ENCODE peak calls at places on chromosomes 2 and 18, in four cellular contexts. U is right atrium auricular region; H is CD8-positive, alpha-beta T cell; G is ovary. O is an unnamed sample.

GRCh38 chr2:11050565-11050964 is 104.7 kb upstream of the SLC66A3 start:
- DNase-seq in U (no peak), H (no peak), G (no peak), O (no peak)

GRCh38 chr2:135742307-135742838 is 718 bp downstream of the UBXN4 start:
- DNase-seq in U (no peak), H (peak), G (no peak), O (no peak)

GRCh38 chr18:26780520-26781325 is 84.8 kb downstream of the AQP4 start:
- DNase-seq in U (no peak), H (no peak), G (no peak), O (no peak)

GRCh38 chr2:3534251-3534814 is 15.0 kb upstream of the ADI1 start:
- DNase-seq in U (no peak), H (no peak), G (no peak), O (no peak)

GRCh38 chr18:62737474-62737873 is 22.1 kb downstream of the PHLPP1 start:
- DNase-seq in U (no peak), H (no peak), G (no peak), O (no peak)

GRCh38 chr2:168245074-168245825 is 2.1 kb downstream of the STK39 start:
- DNase-seq in U (no peak), H (no peak), G (no peak), O (no peak)

GRCh38 chr2:239828192-239828972 is 196.8 kb downstream of the NDUFA10 start:
- DNase-seq in U (peak), H (no peak), G (peak), O (no peak)

GRCh38 chr2:225398372-225398771 is 1.1 kb upstream of the NYAP2 start:
- DNase-seq in U (no peak), H (no peak), G (no peak), O (no peak)

GRCh38 chr18:54023471-54023870 is 201.0 kb downstream of the MBD2 start:
- DNase-seq in U (no peak), H (no peak), G (no peak), O (no peak)

GRCh38 chr2:232292395-232293154 is 86.0 kb upstream of the ALPP start:
- DNase-seq in U (peak), H (no peak), G (no peak), O (peak)

GRCh38 chr2:216232721-216233120 is 123.6 kb downstream of the XRCC5 start:
- DNase-seq in U (no peak), H (no peak), G (no peak), O (no peak)

GRCh38 chr2:229071292-229071976 is 199.7 kb downstream of the PID1 start:
- DNase-seq in U (no peak), H (no peak), G (no peak), O (no peak)

GRCh38 chr2:199356412-199356811 is 101.3 kb downstream of the SATB2 start:
- DNase-seq in U (no peak), H (no peak), G (no peak), O (no peak)

GRCh38 chr18:44693030-44693784 is 12.5 kb downstream of the SETBP1 start:
- DNase-seq in U (no peak), H (no peak), G (no peak), O (no peak)

GRCh38 chr2:134846213-134846612 is 7.8 kb downstream of the ACMSD start:
- DNase-seq in U (no peak), H (no peak), G (no peak), O (no peak)

GRCh38 chr18:47898055-47898454 is 32.4 kb downstream of the SMAD2 start:
- DNase-seq in U (no peak), H (no peak), G (no peak), O (no peak)

GRCh38 chr2:111624401-111625156 is 259.4 kb downstream of the ANAPC1 start:
- DNase-seq in U (no peak), H (no peak), G (no peak), O (no peak)

GRCh38 chr18:3478262-3478978 is 28.4 kb downstream of the TGIF1 start:
- DNase-seq in U (no peak), H (no peak), G (no peak), O (no peak)

GRCh38 chr2:3536682-3537632 is 17.6 kb upstream of the ADI1 start:
- DNase-seq in U (peak), H (no peak), G (peak), O (no peak)

GRCh38 chr2:29097569-29097968 is 17.6 kb upstream of the CLIP4 start:
- DNase-seq in U (no peak), H (no peak), G (no peak), O (no peak)

GRCh38 chr2:239399404-239399999 is 1.3 kb downstream of the HDAC4 start:
- DNase-seq in U (no peak), H (no peak), G (peak), O (peak)

GRCh38 chr2:67839242-67839641 is 223.6 kb downstream of the C1D start:
- DNase-seq in U (no peak), H (no peak), G (no peak), O (no peak)

GRCh38 chr2:165361511-165361910 is 108.0 kb upstream of the CSRNP3 start:
- DNase-seq in U (no peak), H (no peak), G (no peak), O (no peak)

GRCh38 chr2:165357758-165358157 is 111.7 kb upstream of the CSRNP3 start:
- DNase-seq in U (no peak), H (no peak), G (no peak), O (no peak)
- H3K27ac ChIP-seq in U (no peak), H (no peak), G (no peak), O (no peak)

GRCh38 chr2:238302751-238303150 is 14.3 kb upstream of the PER2 start:
- DNase-seq in U (no peak), H (no peak), G (peak), O (no peak)

GRCh38 chr2:238306680-238306998 is 13.7 kb upstream of the TRAF3IP1 start:
- DNase-seq in U (no peak), H (no peak), G (no peak), O (no peak)

GRCh38 chr2:238305965-238306679 is 14.2 kb upstream of the TRAF3IP1 start:
- DNase-seq in U (no peak), H (no peak), G (no peak), O (no peak)

GRCh38 chr2:238304116-238304515 is 15.7 kb upstream of the PER2 start:
- DNase-seq in U (no peak), H (no peak), G (peak), O (no peak)

DNA sequence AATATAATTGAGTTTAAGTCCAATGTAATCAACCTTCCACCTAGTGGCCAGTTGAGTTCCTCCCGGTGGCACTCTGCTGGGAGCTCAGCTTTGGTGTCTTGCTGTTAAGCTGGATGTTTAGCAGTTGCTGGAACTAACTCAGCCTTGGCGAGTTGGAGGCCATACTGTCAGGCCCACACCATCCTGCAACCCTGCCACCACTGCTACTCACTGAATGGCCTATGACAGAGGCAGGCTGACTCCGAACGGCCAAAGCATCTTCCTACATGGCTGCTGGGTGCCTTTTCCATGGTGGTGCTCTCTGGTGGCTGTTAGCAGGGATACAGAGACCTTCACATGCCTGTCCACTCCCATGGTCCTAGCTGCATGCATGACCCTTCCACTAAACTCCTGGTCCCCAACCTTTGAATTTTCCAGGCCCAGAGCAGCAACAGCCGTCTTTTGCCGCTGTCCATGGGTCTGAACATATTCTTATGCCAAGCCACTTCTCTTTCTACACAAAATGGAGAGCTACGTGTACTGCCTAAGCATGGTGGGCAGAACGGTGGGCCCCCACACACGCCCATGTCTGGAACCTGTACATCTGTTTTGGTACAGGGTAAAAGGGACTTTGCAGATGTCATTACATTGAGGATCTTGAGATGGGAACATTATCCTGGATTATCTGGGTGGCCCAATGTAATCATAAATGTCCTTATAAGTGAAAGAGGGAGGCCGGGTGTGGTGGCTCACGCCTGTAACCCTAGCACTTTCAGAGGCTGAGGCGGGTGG is 15.0 kb upstream of the TRAF3IP1 start:
- DNase-seq in U (no peak), H (no peak), G (no peak), O (no peak)
- TF ChIP-seq CTCF in U (peak), H (no peak), G (no peak), O (peak)

GRCh38 chr2:171837736-171838135 is 56.3 kb downstream of the SLC25A12 start:
- DNase-seq in U (no peak), H (no peak), G (no peak), O (no peak)
- H3K27ac ChIP-seq in U (no peak), H (no peak), G (no peak), O (no peak)

GRCh38 chr18:896315-896714 is 8.4 kb upstream of the ADCYAP1 start:
- DNase-seq in U (no peak), H (no peak), G (no peak), O (no peak)
- TF ChIP-seq CTCF in U (no peak), H (no peak), G (no peak), O (no peak)

GRCh38 chr2:21181957-21182356 is 58.2 kb downstream of the TDRD15 start:
- DNase-seq in U (no peak), H (no peak), G (no peak), O (no peak)

DNA sequence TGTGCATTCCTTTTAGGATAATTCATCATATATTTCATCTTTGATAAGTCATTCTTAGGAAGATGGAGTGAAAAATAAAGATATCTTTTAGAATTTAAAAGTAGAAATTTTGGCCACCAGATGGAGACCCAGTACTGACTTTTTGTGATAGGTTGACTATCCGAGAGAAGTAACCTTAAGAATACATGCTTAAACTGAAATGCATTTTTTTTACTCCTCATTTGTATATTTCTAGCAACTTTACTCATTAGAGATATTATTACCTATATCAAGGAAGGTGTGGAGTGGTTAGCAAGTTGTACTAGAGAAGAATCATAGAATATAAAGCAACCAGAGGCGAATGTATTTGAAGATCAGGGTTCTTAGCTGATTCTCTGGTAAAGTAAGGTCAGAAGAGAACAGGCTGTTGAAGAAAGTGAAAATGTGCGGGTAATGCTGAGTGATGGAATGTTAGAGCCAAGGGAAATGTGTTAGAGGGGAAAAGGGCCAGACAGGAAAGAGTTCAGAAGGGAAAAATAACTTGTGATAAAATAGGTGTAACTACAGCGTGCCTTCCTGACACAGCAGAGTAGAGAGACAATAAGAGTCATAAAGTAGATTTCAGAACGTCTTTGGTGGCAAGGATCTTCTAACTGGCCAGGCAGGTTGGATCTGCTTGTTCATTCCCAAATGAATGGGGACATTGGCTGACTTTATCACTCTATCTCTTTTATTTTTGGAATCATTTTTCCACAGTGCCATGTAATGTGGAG is 52.3 kb downstream of the TDRD15 start:
- DNase-seq in U (no peak), H (no peak), G (no peak), O (no peak)
- H3K27ac ChIP-seq in U (peak), H (no peak), G (no peak), O (no peak)

GRCh38 chr2:79129260-79129659 is 9.0 kb downstream of the REG1A start:
- DNase-seq in U (no peak), H (no peak), G (no peak), O (no peak)
- TF ChIP-seq CTCF in U (no peak), H (no peak), G (no peak), O (no peak)

GRCh38 chr2:26988165-26988879 is 17.9 kb downstream of the MAPRE3 start:
- DNase-seq in U (no peak), H (no peak), G (no peak), O (no peak)

GRCh38 chr2:26986576-26986975 is 16.1 kb downstream of the MAPRE3 start:
- DNase-seq in U (no peak), H (no peak), G (no peak), O (no peak)

GRCh38 chr2:26985807-26986206 is 15.4 kb downstream of the MAPRE3 start:
- DNase-seq in U (no peak), H (no peak), G (no peak), O (no peak)

GRCh38 chr2:26991717-26992116 is 21.3 kb downstream of the MAPRE3 start:
- DNase-seq in U (no peak), H (no peak), G (no peak), O (no peak)

DNA sequence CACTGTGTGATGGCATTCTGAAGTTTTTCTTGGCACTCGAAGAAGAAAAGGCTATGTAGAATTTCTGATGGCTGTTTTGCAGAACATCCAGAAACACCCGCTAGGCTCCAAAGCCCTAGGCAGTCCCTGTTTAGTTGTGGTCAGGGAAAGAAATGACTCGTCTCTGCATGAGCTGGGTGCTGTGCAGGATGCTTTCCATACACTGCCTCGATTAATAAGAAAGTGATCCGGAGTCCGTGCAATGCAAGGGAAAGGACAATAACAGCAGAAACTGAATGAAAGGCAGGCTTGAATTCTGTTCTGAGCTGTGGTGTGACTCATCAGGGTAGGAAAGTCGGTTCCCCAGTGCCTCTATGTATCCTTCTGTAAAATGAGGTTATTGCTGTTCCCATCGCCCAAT is 18.7 kb downstream of the MAPRE3 start:
- DNase-seq in U (no peak), H (no peak), G (no peak), O (no peak)
- H3K27ac ChIP-seq in U (no peak), H (no peak), G (no peak), O (no peak)